ENCODE peak calls at places on chromosomes 5 and 9, in six cellular contexts. L is activated naive CD4-positive, alpha-beta T cell; N is fibroblast of pulmonary artery; C is activated CD8-positive, alpha-beta memory T cell treated with anti-CD3 and anti-CD28 coated beads, Interleukin-2, amount 50 U/mL, for 4 hours; Q is cardiac muscle cell; I is Caco-2. H is an unnamed sample.

GRCh38 chr9:20558609-20559016 is 63.7 kb downstream of the MLLT3 start:
- DNase-seq in L (no peak), N (peak; percentile 75), C (peak; percentile 16), Q (peak; percentile 66), I (no peak), H (no peak)

GRCh38 chr9:128862401-128862851 is 19.3 kb downstream of the KYAT1 start:
- DNase-seq in L (no peak), N (no peak), C (no peak), Q (no peak), I (no peak), H (no peak)

GRCh38 chr5:12023614-12024241 is 119.5 kb upstream of the CTNND2 start:
- DNase-seq in L (no peak), N (peak; percentile 56), C (no peak), Q (peak; percentile 38), I (peak; percentile 42), H (peak; percentile 38)

GRCh38 chr9:78115073-78115472 is 83.5 kb upstream of the GNAQ start:
- DNase-seq in L (no peak), N (peak; percentile 7), C (no peak), Q (peak; percentile 19), I (peak; percentile 4), H (no peak)

GRCh38 chr9:105693435-105694275 is 686 bp upstream of the TMEM38B start:
- DNase-seq in L (no peak), N (no peak), C (no peak), Q (no peak), I (peak; percentile 8), H (no peak)

GRCh38 chr5:83025690-83026472 is 51.3 kb downstream of the TMEM167A start:
- DNase-seq in L (no peak), N (no peak), C (no peak), Q (no peak), I (no peak), H (no peak)

GRCh38 chr5:122972877-122973276 is 63.6 kb downstream of the PPIC start:
- DNase-seq in L (no peak), N (peak; percentile 29), C (no peak), Q (no peak), I (no peak), H (no peak)

GRCh38 chr5:141821430-141821925 is 56.7 kb downstream of the PCDH1 start:
- DNase-seq in L (no peak), N (peak; percentile 90), C (no peak), Q (peak; percentile 93), I (peak; percentile 48), H (no peak)